ENCODE peak calls at places on chromosomes 7 and 10, in ten cellular contexts. K, M, P, Q, S, W, T, D, H and E are unnamed samples.

GRCh38 chr7:65840446-65840845 is 32.4 kb upstream of the VKORC1L1 start:
- DNase-seq in K (no peak), M (peak), P (no peak), Q (no peak), S (peak), W (peak), T (peak), D (no peak), H (no peak), E (peak)

GRCh38 chr10:36888925-36889573 is 236.3 kb upstream of the ANKRD30A start:
- DNase-seq in K (peak), M (peak), P (no peak), Q (no peak), S (no peak), W (peak), T (peak), D (peak), H (no peak), E (no peak)

GRCh38 chr7:128947854-128948253 is 10.1 kb downstream of the IRF5 start:
- DNase-seq in K (no peak), M (no peak), P (no peak), Q (no peak), S (no peak), W (no peak), T (no peak), D (no peak), H (no peak), E (no peak)

GRCh38 chr7:110407242-110407641 is 683.7 kb upstream of the LRRN3 start:
- DNase-seq in K (no peak), M (no peak), P (no peak), Q (no peak), S (no peak), W (no peak), T (no peak), D (no peak), H (no peak), E (no peak)

GRCh38 chr10:84179059-84179710 is 5.6 kb downstream of the GPR15LG start:
- DNase-seq in K (peak), M (no peak), P (peak), Q (no peak), S (peak), W (no peak), T (peak), D (peak), H (peak), E (peak)

GRCh38 chr7:121204537-121204936 is 124.3 kb upstream of the WNT16 start:
- DNase-seq in K (no peak), M (no peak), P (no peak), Q (no peak), S (no peak), W (no peak), T (no peak), D (no peak), H (no peak), E (no peak)

GRCh38 chr10:91944880-91945630 is 21.5 kb downstream of the BTAF1 start:
- DNase-seq in K (no peak), M (no peak), P (no peak), Q (no peak), S (no peak), W (no peak), T (no peak), D (no peak), H (peak), E (no peak)

GRCh38 chr7:51249187-51249945 is 67.2 kb downstream of the COBL start:
- DNase-seq in K (no peak), M (no peak), P (no peak), Q (no peak), S (no peak), W (peak), T (no peak), D (no peak), H (peak), E (no peak)

GRCh38 chr10:94641480-94641879 is 42.0 kb upstream of the CYP2C18 start:
- DNase-seq in K (no peak), M (no peak), P (no peak), Q (no peak), S (no peak), W (no peak), T (no peak), D (no peak), H (no peak), E (no peak)

GRCh38 chr7:101998904-101999236 is 181.4 kb downstream of the CUX1 start:
- DNase-seq in K (no peak), M (peak), P (no peak), Q (no peak), S (no peak), W (peak), T (no peak), D (no peak), H (no peak), E (no peak)

GRCh38 chr10:32943854-32944661 is 14.0 kb downstream of the ITGB1 start:
- DNase-seq in K (no peak), M (peak), P (no peak), Q (no peak), S (no peak), W (peak), T (no peak), D (peak), H (peak), E (no peak)

GRCh38 chr7:26508481-26508880 is 216.8 kb downstream of the SNX10 start:
- DNase-seq in K (no peak), M (peak), P (no peak), Q (no peak), S (no peak), W (no peak), T (peak), D (peak), H (no peak), E (no peak)

GRCh38 chr7:25124485-25125136 is 449 bp downstream of the CYCS start:
- DNase-seq in K (peak), M (no peak), P (no peak), Q (peak), S (no peak), W (peak), T (peak), D (no peak), H (no peak), E (no peak)

GRCh38 chr10:33109788-33110469 is 151.9 kb upstream of the ITGB1 start:
- DNase-seq in K (no peak), M (no peak), P (no peak), Q (no peak), S (no peak), W (no peak), T (no peak), D (no peak), H (peak), E (no peak)

GRCh38 chr7:19772323-19772722 is 1.1 kb downstream of the TMEM196 start:
- DNase-seq in K (no peak), M (peak), P (no peak), Q (no peak), S (no peak), W (no peak), T (no peak), D (no peak), H (no peak), E (no peak)

GRCh38 chr10:6065406-6065805 is 3.2 kb upstream of the IL2RA start:
- DNase-seq in K (no peak), M (no peak), P (no peak), Q (no peak), S (no peak), W (no peak), T (no peak), D (no peak), H (no peak), E (no peak)

GRCh38 chr7:41862261-41862660 is 159.4 kb upstream of the INHBA start:
- DNase-seq in K (no peak), M (no peak), P (no peak), Q (no peak), S (no peak), W (no peak), T (no peak), D (no peak), H (no peak), E (no peak)

GRCh38 chr10:75197906-75198305 is 12.7 kb upstream of the VDAC2 start:
- DNase-seq in K (peak), M (no peak), P (no peak), Q (no peak), S (no peak), W (no peak), T (no peak), D (no peak), H (no peak), E (no peak)

GRCh38 chr7:33399528-33400213 is 270.3 kb downstream of the BBS9 start:
- DNase-seq in K (no peak), M (no peak), P (no peak), Q (no peak), S (no peak), W (no peak), T (no peak), D (no peak), H (no peak), E (no peak)

GRCh38 chr7:17564678-17565209 is 266.3 kb downstream of the AHR start:
- DNase-seq in K (no peak), M (no peak), P (no peak), Q (no peak), S (no peak), W (no peak), T (no peak), D (no peak), H (peak), E (no peak)

GRCh38 chr10:78464118-78464855 is 430.6 kb downstream of the RPS24 start:
- DNase-seq in K (no peak), M (no peak), P (no peak), Q (no peak), S (no peak), W (no peak), T (no peak), D (no peak), H (no peak), E (no peak)

GRCh38 chr7:154929006-154929726 is 73.8 kb downstream of the PAXIP1 start:
- DNase-seq in K (no peak), M (no peak), P (no peak), Q (no peak), S (no peak), W (no peak), T (no peak), D (no peak), H (no peak), E (no peak)